ENCODE peak calls at places on chromosomes 4 and X, in four cellular contexts. V, L, D and G are unnamed samples.

GRCh38 chrX:20067709-20068315 is 48.9 kb downstream of the MAP7D2 start:
- DNase-seq in V (no peak), L (peak; percentile 9), D (peak; percentile 71), G (peak; percentile 88)

GRCh38 chr4:74431113-74431826 is 13.7 kb upstream of the AREG start:
- DNase-seq in V (no peak), L (no peak), D (no peak), G (no peak)

GRCh38 chr4:120202222-120202621 is 135.6 kb upstream of the MAD2L1 start:
- DNase-seq in V (no peak), L (no peak), D (no peak), G (no peak)

GRCh38 chr4:187608001-187608421 is 387.6 kb upstream of the ZFP42 start:
- DNase-seq in V (no peak), L (no peak), D (peak; percentile 11), G (peak; percentile 93)

GRCh38 chr4:100042235-100042634 is 92.2 kb upstream of the H2AZ1 start:
- DNase-seq in V (no peak), L (no peak), D (no peak), G (peak; percentile 60)

GRCh38 chr4:114698256-114698655 is 99.6 kb downstream of the UGT8 start:
- DNase-seq in V (no peak), L (no peak), D (no peak), G (no peak)

GRCh38 chr4:40672528-40673522 is 43.2 kb upstream of the RBM47 start:
- DNase-seq in V (peak; percentile 60), L (peak; percentile 79), D (peak; percentile 97), G (peak; percentile 99)

GRCh38 chr4:26622913-26623312 is 39.0 kb downstream of the TBC1D19 start:
- DNase-seq in V (no peak), L (no peak), D (no peak), G (no peak)

GRCh38 chrX:44003975-44004374 is 30.8 kb upstream of the NDP start:
- DNase-seq in V (no peak), L (no peak), D (no peak), G (peak; percentile 2)

GRCh38 chrX:33195698-33196097 is 15.7 kb downstream of the DMD start:
- DNase-seq in V (no peak), L (no peak), D (no peak), G (peak; percentile 31)

GRCh38 chr4:1547131-1547862 is 136.8 kb downstream of the FAM53A start:
- DNase-seq in V (no peak), L (no peak), D (no peak), G (no peak)

GRCh38 chr4:165563851-165564250 is 185.0 kb downstream of the CPE start:
- DNase-seq in V (no peak), L (no peak), D (no peak), G (no peak)

GRCh38 chr4:56908206-56909082 is 744 bp downstream of the REST start:
- DNase-seq in V (peak; percentile 87), L (peak; percentile 83), D (peak; percentile 93), G (peak; percentile 68)

GRCh38 chr4:19945979-19946380 is 305.7 kb upstream of the SLIT2 start:
- DNase-seq in V (no peak), L (no peak), D (no peak), G (peak; percentile 97)

GRCh38 chr4:104494822-104495559 is at the start of gene CXXC4:
- DNase-seq in V (peak; percentile 87), L (peak; percentile 96), D (peak; percentile 97), G (peak; percentile 10)

GRCh38 chr4:122341906-122342305 is 36.9 kb upstream of the ADAD1 start:
- DNase-seq in V (no peak), L (no peak), D (no peak), G (peak; percentile 87)

GRCh38 chr4:182604161-182604591 is 313.0 kb downstream of the DCTD start:
- DNase-seq in V (no peak), L (no peak), D (no peak), G (peak; percentile 97)

GRCh38 chrX:13432776-13433605 is 113.1 kb upstream of the ATXN3L start:
- DNase-seq in V (no peak), L (no peak), D (no peak), G (peak; percentile 84)

GRCh38 chrX:109384569-109385174 is 97.2 kb downstream of the GUCY2F start:
- DNase-seq in V (no peak), L (peak; percentile 15), D (peak; percentile 33), G (peak; percentile 10)

GRCh38 chrX:750812-751211 is 120.2 kb downstream of the SHOX start:
- DNase-seq in V (no peak), L (no peak), D (no peak), G (no peak)

GRCh38 chrX:10041383-10041782 is 74.2 kb downstream of the CLDN34 start:
- DNase-seq in V (peak; percentile 34), L (no peak), D (no peak), G (peak; percentile 8)

GRCh38 chr4:154399259-154399974 is 92.2 kb downstream of the DCHS2 start:
- DNase-seq in V (no peak), L (no peak), D (peak; percentile 51), G (peak; percentile 8)

GRCh38 chr4:139453041-139453370 is 915 bp upstream of the RAB33B start:
- DNase-seq in V (no peak), L (no peak), D (peak; percentile 94), G (no peak)

GRCh38 chr4:100008048-100008447 is 58.0 kb upstream of the H2AZ1 start:
- DNase-seq in V (no peak), L (no peak), D (no peak), G (peak; percentile 74)

GRCh38 chr4:158008551-158009218 is 164.1 kb downstream of the GASK1B start:
- DNase-seq in V (no peak), L (no peak), D (no peak), G (peak; percentile 63)

GRCh38 chr4:96786306-96786705 is 946.4 kb downstream of the PDHA2 start:
- DNase-seq in V (no peak), L (no peak), D (peak; percentile 19), G (no peak)

GRCh38 chr4:156763511-156763910 is 208.1 kb downstream of the PDGFC start:
- DNase-seq in V (no peak), L (no peak), D (no peak), G (peak; percentile 43)

GRCh38 chrX:48695925-48696300 is 621 bp upstream of the SUV39H1 start:
- DNase-seq in V (no peak), L (no peak), D (peak; percentile 47), G (no peak)

GRCh38 chr4:98482847-98483806 is 175.3 kb downstream of the TSPAN5 start:
- DNase-seq in V (no peak), L (no peak), D (no peak), G (peak; percentile 68)

GRCh38 chr4:139902328-139903217 is 237.0 kb downstream of the MGST2 start:
- DNase-seq in V (no peak), L (no peak), D (no peak), G (peak; percentile 20)

GRCh38 chrX:19772306-19772705 is 115.1 kb downstream of the SH3KBP1 start:
- DNase-seq in V (no peak), L (no peak), D (no peak), G (peak; percentile 38)

GRCh38 chrX:150693782-150694574 is 782 bp downstream of the MTMR1 start:
- DNase-seq in V (peak; percentile 68), L (no peak), D (peak; percentile 56), G (peak; percentile 79)

GRCh38 chr4:177177446-177178160 is 132.1 kb upstream of the NEIL3 start:
- DNase-seq in V (no peak), L (no peak), D (no peak), G (peak; percentile 89)

GRCh38 chr4:12123709-12124108 is 695.0 kb upstream of the HS3ST1 start:
- DNase-seq in V (no peak), L (no peak), D (no peak), G (no peak)

GRCh38 chr4:105186701-105187158 is 40.1 kb downstream of the TET2 start:
- DNase-seq in V (no peak), L (no peak), D (no peak), G (peak; percentile 78)

GRCh38 chr4:184331155-184331995 is 113.7 kb upstream of the ENPP6 start:
- DNase-seq in V (no peak), L (no peak), D (no peak), G (peak; percentile 23)

GRCh38 chrX:134625315-134625718 is 33.0 kb downstream of the PLAC1 start:
- DNase-seq in V (no peak), L (no peak), D (no peak), G (no peak)
- H2BK15ac ChIP-seq in V (no peak overlapping the region), L (no peak overlapping the region), D (no peak overlapping the region), G (peak overlapping the region; percentile 7)

DNA sequence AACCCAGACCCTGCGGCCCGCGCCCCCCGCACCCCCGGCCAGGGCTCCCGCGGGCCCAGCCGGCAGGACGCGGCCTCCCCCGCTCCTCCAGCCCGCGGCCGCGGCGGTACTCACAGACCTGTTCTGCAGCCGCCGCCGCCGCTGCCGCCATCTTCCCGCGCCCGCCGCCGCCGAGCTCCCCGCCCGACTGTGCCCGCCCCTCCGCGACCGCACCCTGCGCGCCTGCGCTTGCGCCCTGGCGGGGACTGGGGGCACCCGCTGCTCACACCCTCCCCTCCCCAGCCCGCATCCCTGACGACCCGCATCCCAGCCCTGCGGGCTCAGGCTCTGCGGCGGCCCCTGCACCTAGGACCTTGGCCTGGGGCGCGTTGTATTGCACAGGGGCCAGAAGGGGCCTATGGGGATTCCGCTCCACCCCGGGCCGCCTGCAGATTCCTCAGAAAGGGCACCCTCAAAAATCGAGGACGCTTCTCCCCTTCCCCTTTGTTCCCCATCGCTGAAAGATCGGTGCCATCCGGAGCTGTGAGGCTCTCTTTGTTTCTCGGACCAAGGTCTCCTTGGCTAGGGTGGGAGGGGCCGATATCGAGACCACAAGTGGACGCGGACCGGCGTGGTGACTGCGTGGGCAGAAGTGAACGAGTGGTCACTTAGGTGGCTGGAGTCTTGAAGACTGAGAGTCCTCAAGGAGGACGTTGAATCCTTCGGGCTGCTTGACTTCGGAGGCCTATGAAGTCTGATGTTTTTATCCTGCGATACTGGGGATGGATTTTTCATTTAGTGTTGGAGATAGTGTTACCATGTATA is at the start of gene SGCB:
- DNase-seq in V (peak; percentile 71), L (no peak), D (peak; percentile 63), G (peak; percentile 31)
- H2BK15ac ChIP-seq in V (no peak within 1 kb of the TSS), L (peak within 1 kb of the TSS; percentile 84), D (no peak within 1 kb of the TSS), G (peak within 1 kb of the TSS; percentile 15)

DNA sequence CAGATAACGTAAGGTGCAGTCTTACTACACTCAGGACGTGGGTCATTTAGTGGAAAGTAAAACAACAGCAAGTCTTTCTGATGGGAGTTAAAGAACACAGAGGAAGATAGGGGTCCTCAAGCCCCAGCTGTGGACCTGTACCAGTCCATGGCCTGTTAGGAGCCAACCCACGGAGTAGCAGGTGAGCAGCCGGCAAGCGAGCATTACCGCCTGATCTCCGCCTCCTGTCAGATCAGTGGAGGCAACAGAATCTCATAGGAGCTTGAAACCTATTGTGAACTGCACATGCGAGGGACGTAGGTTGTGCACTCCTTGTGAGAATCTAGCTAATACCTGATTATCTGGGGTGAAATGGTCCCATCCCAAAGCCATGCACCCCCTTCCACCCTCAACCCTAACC is 1180.8 kb downstream of the FSTL5 start:
- DNase-seq in V (no peak), L (no peak), D (no peak), G (no peak)
- H2BK15ac ChIP-seq in V (no peak overlapping the region), L (no peak overlapping the region), D (no peak overlapping the region), G (no peak overlapping the region)

DNA sequence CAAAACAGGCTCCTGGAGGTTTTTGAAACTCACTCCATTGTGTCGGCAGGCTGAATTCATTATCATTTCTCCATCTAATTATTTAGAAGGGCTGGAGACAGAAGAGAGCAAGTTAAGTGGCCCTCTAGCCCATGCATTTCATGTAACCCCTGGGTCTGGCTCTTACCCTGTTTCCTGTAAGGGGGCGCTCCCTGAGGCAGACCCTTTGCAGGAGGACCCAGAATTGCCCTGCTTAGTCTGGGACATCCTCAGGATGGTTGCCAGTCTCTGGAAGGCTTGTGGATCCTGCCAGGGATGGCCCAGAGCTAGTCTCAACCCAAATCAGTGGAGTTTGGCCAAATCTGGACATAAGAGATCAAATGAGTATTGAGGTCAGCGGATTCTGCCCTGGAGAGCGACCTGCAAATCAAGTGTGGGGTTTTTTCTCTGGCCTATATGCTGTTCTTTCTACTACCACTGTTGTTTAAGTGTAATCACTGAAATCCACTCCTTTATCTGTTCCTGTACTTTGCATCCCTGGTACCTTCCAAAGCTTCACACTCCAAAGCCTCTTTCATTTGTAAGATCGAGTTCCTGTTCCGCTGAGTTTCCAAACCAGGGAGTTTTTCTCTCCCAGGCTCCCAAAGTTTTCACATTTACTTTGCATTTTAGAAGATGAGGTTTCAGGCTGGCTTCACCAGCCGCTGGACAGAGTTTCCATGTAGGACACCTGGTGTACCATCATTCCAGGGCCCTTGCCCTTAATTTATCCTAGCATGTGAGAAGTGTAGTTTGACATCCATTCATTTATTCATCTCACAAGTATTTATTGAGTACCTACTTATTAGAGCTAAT is 6.3 kb downstream of the KLF3 start:
- DNase-seq in V (peak; percentile 42), L (no peak), D (no peak), G (no peak)
- H2BK15ac ChIP-seq in V (no peak overlapping the region), L (no peak overlapping the region), D (no peak overlapping the region), G (no peak overlapping the region)